ENCODE peak calls at places on chromosomes 6 and 20, in six cellular contexts. G is sigmoid colon; X is psoas muscle; D is CD8-positive, alpha-beta memory T cell; Y is lung; F is thoracic aorta. S is an unnamed sample.

GRCh38 chr6:31008165-31008564 is 2.1 kb upstream of the MUC22 start:
- DNase-seq in G (no peak), X (no peak), D (no peak), Y (no peak), F (no peak), S (no peak)

GRCh38 chr6:65170273-65170672 is 536.8 kb downstream of the EYS start:
- DNase-seq in G (no peak), X (no peak), D (no peak), Y (no peak), F (no peak), S (no peak)

GRCh38 chr6:31483392-31483791 is 14.6 kb upstream of the MICB start:
- DNase-seq in G (no peak), X (no peak), D (no peak), Y (no peak), F (no peak), S (no peak)

GRCh38 chr6:34510299-34510698 is 44.4 kb downstream of the PACSIN1 start:
- DNase-seq in G (no peak), X (peak; percentile 12), D (no peak), Y (no peak), F (no peak), S (no peak)

GRCh38 chr6:8415305-8415704 is 20.0 kb downstream of the SLC35B3 start:
- DNase-seq in G (no peak), X (no peak), D (no peak), Y (no peak), F (no peak), S (no peak)

GRCh38 chr6:149060985-149061760 is 256.3 kb upstream of the TAB2 start:
- DNase-seq in G (no peak), X (no peak), D (no peak), Y (no peak), F (no peak), S (no peak)

GRCh38 chr6:11585426-11586016 is 48.0 kb downstream of the TMEM170B start:
- DNase-seq in G (no peak), X (no peak), D (no peak), Y (no peak), F (no peak), S (no peak)

GRCh38 chr20:57025261-57025660 is 241.2 kb downstream of the BMP7 start:
- DNase-seq in G (no peak), X (no peak), D (no peak), Y (no peak), F (no peak), S (no peak)

GRCh38 chr20:63431944-63432343 is 40.5 kb downstream of the KCNQ2 start:
- DNase-seq in G (no peak), X (no peak), D (no peak), Y (no peak), F (no peak), S (no peak)

GRCh38 chr20:17511401-17511800 is 19.8 kb downstream of the BFSP1 start:
- DNase-seq in G (no peak), X (no peak), D (no peak), Y (no peak), F (no peak), S (no peak)
- H3K4me3 ChIP-seq in G (no peak overlapping the region), X (no peak overlapping the region), D (no peak overlapping the region), Y (no peak overlapping the region), F (no peak overlapping the region), S (no peak overlapping the region)

GRCh38 chr6:111769365-111770127 is 103.7 kb downstream of the FYN start:
- DNase-seq in G (no peak), X (no peak), D (no peak), Y (no peak), F (no peak), S (no peak)
- H3K4me1 ChIP-seq in G (no peaks in the 10 kb centered on the region), X (no peaks in the 10 kb centered on the region), D (peaks cover 90% of the 10 kb centered on the region), Y (peaks cover 7% of the 10 kb centered on the region), F (no peaks in the 10 kb centered on the region), S (peaks cover 10% of the 10 kb centered on the region)

GRCh38 chr6:88843040-88843439 is 120.4 kb downstream of the RNGTT start:
- DNase-seq in G (no peak), X (no peak), D (no peak), Y (no peak), F (no peak), S (no peak)

GRCh38 chr6:88839280-88839679 is 124.1 kb downstream of the RNGTT start:
- DNase-seq in G (no peak), X (no peak), D (no peak), Y (no peak), F (no peak), S (no peak)

GRCh38 chr6:88842320-88842719 is 121.1 kb downstream of the RNGTT start:
- DNase-seq in G (no peak), X (no peak), D (no peak), Y (no peak), F (no peak), S (no peak)

GRCh38 chr6:88840806-88841539 is 122.4 kb downstream of the RNGTT start:
- DNase-seq in G (no peak), X (no peak), D (no peak), Y (no peak), F (no peak), S (no peak)

GRCh38 chr6:88840289-88840688 is 123.1 kb downstream of the RNGTT start:
- DNase-seq in G (no peak), X (no peak), D (no peak), Y (no peak), F (no peak), S (no peak)
- H3K4me3 ChIP-seq in G (no peak overlapping the region), X (no peak overlapping the region), D (no peak overlapping the region), Y (no peak overlapping the region), F (no peak overlapping the region), S (no peak overlapping the region)

GRCh38 chr6:13523826-13524622 is 36.6 kb upstream of the GFOD1 start:
- DNase-seq in G (no peak), X (peak; percentile 75), D (no peak), Y (no peak), F (no peak), S (no peak)

GRCh38 chr6:13526339-13526717 is 38.9 kb upstream of the GFOD1 start:
- DNase-seq in G (no peak), X (no peak), D (no peak), Y (no peak), F (no peak), S (no peak)

GRCh38 chr6:13526718-13527668 is 39.6 kb upstream of the GFOD1 start:
- DNase-seq in G (peak; percentile 70), X (peak; percentile 78), D (peak; percentile 21), Y (no peak), F (no peak), S (peak; percentile 64)

GRCh38 chr6:13522639-13523038 is 35.2 kb upstream of the GFOD1 start:
- DNase-seq in G (no peak), X (no peak), D (no peak), Y (no peak), F (no peak), S (no peak)

DNA sequence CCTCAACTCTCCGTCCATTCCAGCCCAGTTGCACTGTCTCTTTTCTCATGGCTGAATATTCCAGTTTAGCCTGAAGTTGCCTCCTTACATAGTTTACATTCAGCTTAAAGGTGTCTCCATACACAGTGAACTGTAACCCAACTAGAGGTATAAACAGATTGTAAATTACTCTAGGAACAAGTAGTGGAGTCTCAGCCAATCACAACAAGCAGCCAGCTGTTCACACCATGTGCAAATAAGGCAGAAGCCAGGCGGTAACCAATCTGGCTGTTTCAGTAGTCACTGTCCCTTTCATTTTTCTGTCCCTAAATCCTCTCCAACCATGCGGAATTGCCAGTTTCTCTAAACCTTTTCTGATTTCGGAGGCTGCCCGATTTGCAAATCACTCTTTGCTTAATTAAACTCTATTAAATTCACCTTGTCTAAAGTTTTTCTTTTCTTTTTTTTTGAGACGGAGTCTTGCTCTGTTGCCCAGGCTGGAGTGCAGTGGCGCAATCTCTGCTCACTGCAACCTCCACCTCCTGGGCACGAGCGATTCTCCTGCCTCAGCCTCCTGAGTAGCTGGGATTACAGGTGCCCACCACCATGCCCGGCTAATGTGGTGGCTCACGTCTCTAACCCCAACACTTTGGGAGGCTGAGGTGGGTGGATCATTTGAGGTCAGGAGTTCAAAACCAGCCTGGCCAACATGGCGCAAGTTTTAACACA is 37.6 kb upstream of the GFOD1 start:
- DNase-seq in G (no peak), X (no peak), D (no peak), Y (no peak), F (no peak), S (no peak)
- H3K4me1 ChIP-seq in G (no peaks in the 10 kb centered on the region), X (peaks cover 45% of the 10 kb centered on the region), D (peaks cover 14% of the 10 kb centered on the region), Y (peaks cover 4% of the 10 kb centered on the region), F (no peaks in the 10 kb centered on the region), S (peaks cover 3% of the 10 kb centered on the region)

DNA sequence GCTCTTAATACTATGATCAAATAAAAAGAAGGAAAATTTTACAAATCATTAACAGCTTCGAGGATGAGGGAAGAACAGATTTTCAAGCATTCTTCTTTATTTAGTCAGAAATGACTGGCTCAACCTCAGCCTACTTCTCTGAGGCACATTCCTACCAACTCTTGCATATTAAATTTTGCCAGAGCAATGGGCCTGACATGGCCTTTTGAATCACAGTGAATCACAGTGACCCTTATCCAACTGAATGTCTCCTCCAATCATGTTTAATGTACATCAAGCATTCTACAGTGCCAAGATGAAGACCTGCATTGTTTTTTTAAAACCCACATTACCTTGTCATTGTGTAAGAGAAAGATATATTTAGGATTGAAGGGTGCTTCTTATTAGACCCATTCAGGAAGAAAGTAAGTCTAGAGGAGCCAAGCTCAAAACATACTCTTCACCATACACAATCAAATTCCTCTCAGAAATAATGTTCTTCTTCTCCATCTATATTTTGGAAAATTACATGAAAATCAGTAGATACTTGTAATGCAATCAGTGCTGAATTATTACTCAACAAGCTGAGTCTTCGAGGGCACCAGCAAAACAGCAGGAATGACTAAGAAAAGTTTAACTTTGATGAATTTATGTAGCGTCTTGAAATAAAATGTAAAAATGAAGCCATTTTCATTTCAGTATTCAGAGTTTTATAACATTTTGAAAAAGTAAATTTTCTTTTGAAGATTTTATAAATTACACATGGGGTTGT is 44.1 kb upstream of the MOXD1 start:
- DNase-seq in G (no peak), X (no peak), D (no peak), Y (no peak), F (no peak), S (no peak)
- H3K4me3 ChIP-seq in G (no peak overlapping the region), X (no peak overlapping the region), D (no peak overlapping the region), Y (no peak overlapping the region), F (no peak overlapping the region), S (no peak overlapping the region)

GRCh38 chr6:108947114-108947854 is 99.1 kb downstream of the ARMC2 start:
- DNase-seq in G (no peak), X (no peak), D (no peak), Y (no peak), F (no peak), S (no peak)
- H3K4me1 ChIP-seq in G (peaks cover 71% of the 10 kb centered on the region), X (peaks cover 74% of the 10 kb centered on the region), D (peaks cover 18% of the 10 kb centered on the region), Y (peaks cover 17% of the 10 kb centered on the region), F (peaks cover 20% of the 10 kb centered on the region), S (no peaks in the 10 kb centered on the region)

DNA sequence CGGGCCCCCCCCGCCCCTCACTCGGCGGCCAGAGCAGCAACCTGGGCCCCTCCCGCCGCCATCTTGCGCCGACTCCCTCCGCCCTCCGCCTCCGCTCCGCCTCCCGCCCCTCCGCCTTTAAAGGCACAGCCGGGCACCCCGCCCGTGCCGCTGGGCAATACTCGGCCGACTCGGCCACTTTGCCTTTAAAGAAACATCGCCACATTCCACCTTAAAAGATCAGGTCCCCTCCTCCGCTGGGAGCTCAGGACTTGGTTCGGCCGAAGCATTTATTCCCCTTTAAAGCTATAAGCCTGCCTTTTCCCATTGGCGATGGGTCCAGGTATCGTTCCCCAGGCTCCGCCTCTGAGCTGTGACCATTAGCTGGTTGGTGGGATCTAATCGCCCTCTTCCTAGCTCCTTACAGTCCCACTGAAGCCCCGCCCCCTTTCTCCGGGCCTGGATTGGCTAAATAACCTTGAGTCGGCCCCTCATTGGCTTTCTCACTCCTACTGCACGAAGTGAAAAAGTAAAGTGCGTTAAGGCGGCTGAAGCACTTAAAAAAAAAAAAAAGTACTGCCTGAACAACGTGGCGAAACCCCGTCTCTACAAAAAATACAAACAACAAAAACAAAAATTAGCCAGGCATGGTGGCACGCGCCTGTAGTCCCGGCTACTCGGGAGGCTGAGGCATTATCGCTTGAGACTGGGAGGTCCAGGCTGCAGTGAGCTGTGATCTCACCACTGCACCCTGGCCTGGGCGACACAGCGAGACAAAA is at the start of gene ZBTB22:
- DNase-seq in G (peak; percentile 100), X (peak; percentile 99), D (peak; percentile 95), Y (peak; percentile 99), F (peak; percentile 100), S (peak; percentile 100)
- H3K4me3 ChIP-seq in G (peak within 1 kb of the TSS; percentile 59), X (peak within 1 kb of the TSS; percentile 68), D (peak within 1 kb of the TSS; percentile 100), Y (peak within 1 kb of the TSS; percentile 30), F (peak within 1 kb of the TSS; percentile 76), S (peak within 1 kb of the TSS; percentile 60)